ENCODE peak calls at places on chromosomes 4 and X, in nine cellular contexts. One of them, this sample, is unnamed.

GRCh38 chr4:74598611-74599325 is 153.8 kb downstream of the AREG start:
- DNase-seq in choroid plexus epithelial cell: no peak
- DNase-seq in brain microvascular endothelial cell: no peak
- DNase-seq in A549: no peak
- DNase-seq in glutamatergic neuron: no peak
- DNase-seq in WTC11: no peak
- DNase-seq in lower lobe of right lung: no peak
- DNase-seq in GM10248: no peak
- DNase-seq in progenitor cell of endocrine pancreas: no peak
- DNase-seq in this sample: no peak

GRCh38 chr4:28092610-28093009 is 1232.0 kb downstream of the STIM2 start:
- DNase-seq in A549: no peak
- DNase-seq in glutamatergic neuron: no peak
- DNase-seq in WTC11: no peak
- DNase-seq in GM10248: no peak
- DNase-seq in brain microvascular endothelial cell: no peak
- DNase-seq in progenitor cell of endocrine pancreas: no peak
- DNase-seq in lower lobe of right lung: no peak
- DNase-seq in choroid plexus epithelial cell: no peak
- DNase-seq in this sample: no peak

GRCh38 chr4:4704267-4704666 is 155.2 kb upstream of the MSX1 start:
- DNase-seq in A549: no peak
- DNase-seq in glutamatergic neuron: no peak
- DNase-seq in lower lobe of right lung: no peak
- DNase-seq in choroid plexus epithelial cell: peak
- DNase-seq in progenitor cell of endocrine pancreas: no peak
- DNase-seq in brain microvascular endothelial cell: no peak
- DNase-seq in GM10248: no peak
- DNase-seq in WTC11: no peak
- DNase-seq in this sample: no peak

GRCh38 chr4:1010522-1011021 is 854 bp upstream of the FGFRL1 start:
- DNase-seq in choroid plexus epithelial cell: peak
- DNase-seq in progenitor cell of endocrine pancreas: no peak
- DNase-seq in A549: no peak
- DNase-seq in GM10248: no peak
- DNase-seq in lower lobe of right lung: peak
- DNase-seq in brain microvascular endothelial cell: peak
- DNase-seq in WTC11: peak
- DNase-seq in glutamatergic neuron: peak
- DNase-seq in this sample: no peak

GRCh38 chrX:87924619-87925018 is 407.0 kb downstream of the KLHL4 start:
- DNase-seq in glutamatergic neuron: no peak
- DNase-seq in brain microvascular endothelial cell: no peak
- DNase-seq in WTC11: no peak
- DNase-seq in choroid plexus epithelial cell: no peak
- DNase-seq in progenitor cell of endocrine pancreas: no peak
- DNase-seq in lower lobe of right lung: no peak
- DNase-seq in GM10248: no peak
- DNase-seq in A549: no peak
- DNase-seq in this sample: no peak

GRCh38 chrX:9955506-9955905 is 11.7 kb upstream of the CLDN34 start:
- DNase-seq in glutamatergic neuron: no peak
- DNase-seq in progenitor cell of endocrine pancreas: no peak
- DNase-seq in lower lobe of right lung: no peak
- DNase-seq in WTC11: no peak
- DNase-seq in GM10248: no peak
- DNase-seq in choroid plexus epithelial cell: peak
- DNase-seq in A549: no peak
- DNase-seq in brain microvascular endothelial cell: peak
- DNase-seq in this sample: no peak

GRCh38 chr4:153341575-153342090 is 2.9 kb upstream of the MND1 start:
- DNase-seq in WTC11: no peak
- DNase-seq in progenitor cell of endocrine pancreas: no peak
- DNase-seq in GM10248: no peak
- DNase-seq in A549: no peak
- DNase-seq in brain microvascular endothelial cell: peak
- DNase-seq in choroid plexus epithelial cell: peak
- DNase-seq in lower lobe of right lung: no peak
- DNase-seq in glutamatergic neuron: no peak
- DNase-seq in this sample: no peak

GRCh38 chr4:165516281-165516833 is 137.5 kb downstream of the CPE start:
- DNase-seq in glutamatergic neuron: no peak
- DNase-seq in brain microvascular endothelial cell: no peak
- DNase-seq in GM10248: no peak
- DNase-seq in lower lobe of right lung: no peak
- DNase-seq in progenitor cell of endocrine pancreas: no peak
- DNase-seq in choroid plexus epithelial cell: no peak
- DNase-seq in A549: no peak
- DNase-seq in WTC11: no peak
- DNase-seq in this sample: no peak

GRCh38 chr4:182923376-182923775 is 6.2 kb upstream of the DCTD start:
- DNase-seq in GM10248: no peak
- DNase-seq in WTC11: no peak
- DNase-seq in A549: no peak
- DNase-seq in brain microvascular endothelial cell: no peak
- DNase-seq in glutamatergic neuron: no peak
- DNase-seq in lower lobe of right lung: no peak
- DNase-seq in progenitor cell of endocrine pancreas: no peak
- DNase-seq in choroid plexus epithelial cell: peak
- DNase-seq in this sample: no peak

GRCh38 chr4:38943355-38943754 is 75.7 kb downstream of the FAM114A1 start:
- DNase-seq in glutamatergic neuron: peak
- DNase-seq in brain microvascular endothelial cell: no peak
- DNase-seq in lower lobe of right lung: no peak
- DNase-seq in GM10248: no peak
- DNase-seq in WTC11: no peak
- DNase-seq in choroid plexus epithelial cell: peak
- DNase-seq in A549: no peak
- DNase-seq in progenitor cell of endocrine pancreas: no peak
- DNase-seq in this sample: no peak

GRCh38 chr4:38101563-38101962 is 141.4 kb downstream of the PTTG2 start:
- DNase-seq in A549: no peak
- DNase-seq in choroid plexus epithelial cell: peak
- DNase-seq in brain microvascular endothelial cell: peak
- DNase-seq in WTC11: no peak
- DNase-seq in progenitor cell of endocrine pancreas: no peak
- DNase-seq in lower lobe of right lung: no peak
- DNase-seq in glutamatergic neuron: no peak
- DNase-seq in GM10248: no peak
- DNase-seq in this sample: no peak

GRCh38 chrX:45850197-45850774 is 649.6 kb upstream of the DIPK2B start:
- DNase-seq in lower lobe of right lung: no peak
- DNase-seq in WTC11: peak
- DNase-seq in progenitor cell of endocrine pancreas: no peak
- DNase-seq in choroid plexus epithelial cell: peak
- DNase-seq in glutamatergic neuron: no peak
- DNase-seq in brain microvascular endothelial cell: no peak
- DNase-seq in A549: no peak
- DNase-seq in GM10248: peak
- DNase-seq in this sample: peak

GRCh38 chrX:92247076-92247475 is 467.9 kb downstream of the PCDH11X start:
- DNase-seq in lower lobe of right lung: no peak
- DNase-seq in GM10248: no peak
- DNase-seq in brain microvascular endothelial cell: no peak
- DNase-seq in choroid plexus epithelial cell: no peak
- DNase-seq in glutamatergic neuron: no peak
- DNase-seq in A549: no peak
- DNase-seq in WTC11: no peak
- DNase-seq in progenitor cell of endocrine pancreas: no peak
- DNase-seq in this sample: no peak

GRCh38 chr4:17785858-17786257 is 4.4 kb upstream of the FAM184B start:
- DNase-seq in A549: no peak
- DNase-seq in progenitor cell of endocrine pancreas: no peak
- DNase-seq in lower lobe of right lung: no peak
- DNase-seq in WTC11: no peak
- DNase-seq in GM10248: no peak
- DNase-seq in choroid plexus epithelial cell: no peak
- DNase-seq in brain microvascular endothelial cell: no peak
- DNase-seq in glutamatergic neuron: no peak
- DNase-seq in this sample: no peak

GRCh38 chr4:105158837-105159236 is 12.2 kb downstream of the TET2 start:
- DNase-seq in glutamatergic neuron: no peak
- DNase-seq in progenitor cell of endocrine pancreas: no peak
- DNase-seq in lower lobe of right lung: peak
- DNase-seq in WTC11: no peak
- DNase-seq in choroid plexus epithelial cell: peak
- DNase-seq in brain microvascular endothelial cell: no peak
- DNase-seq in GM10248: no peak
- DNase-seq in A549: no peak
- DNase-seq in this sample: no peak

GRCh38 chrX:41605144-41605543 is 83.6 kb upstream of the GPR34 start:
- DNase-seq in glutamatergic neuron: no peak
- DNase-seq in choroid plexus epithelial cell: no peak
- DNase-seq in brain microvascular endothelial cell: peak
- DNase-seq in WTC11: no peak
- DNase-seq in A549: no peak
- DNase-seq in GM10248: no peak
- DNase-seq in progenitor cell of endocrine pancreas: no peak
- DNase-seq in lower lobe of right lung: no peak
- DNase-seq in this sample: no peak

GRCh38 chr4:6509587-6509986 is 37.2 kb upstream of the PPP2R2C start:
- DNase-seq in glutamatergic neuron: no peak
- DNase-seq in brain microvascular endothelial cell: no peak
- DNase-seq in WTC11: no peak
- DNase-seq in progenitor cell of endocrine pancreas: no peak
- DNase-seq in GM10248: no peak
- DNase-seq in A549: peak
- DNase-seq in lower lobe of right lung: no peak
- DNase-seq in choroid plexus epithelial cell: peak
- DNase-seq in this sample: no peak

GRCh38 chr4:147837435-147837834 is 105.5 kb downstream of the ARHGAP10 start:
- DNase-seq in progenitor cell of endocrine pancreas: no peak
- DNase-seq in GM10248: no peak
- DNase-seq in choroid plexus epithelial cell: peak
- DNase-seq in glutamatergic neuron: no peak
- DNase-seq in lower lobe of right lung: no peak
- DNase-seq in A549: peak
- DNase-seq in brain microvascular endothelial cell: peak
- DNase-seq in WTC11: no peak
- DNase-seq in this sample: no peak
- TF ChIP-seq CTCF in progenitor cell of endocrine pancreas: peak
- TF ChIP-seq CTCF in GM10248: no peak
- TF ChIP-seq CTCF in choroid plexus epithelial cell: peak
- TF ChIP-seq CTCF in glutamatergic neuron: no peak
- TF ChIP-seq CTCF in lower lobe of right lung: no peak
- TF ChIP-seq CTCF in A549: no peak
- TF ChIP-seq CTCF in brain microvascular endothelial cell: peak
- TF ChIP-seq CTCF in WTC11: no peak
- TF ChIP-seq CTCF in this sample: no peak

GRCh38 chrX:2913118-2913517 is 16.0 kb downstream of the ARSD start:
- DNase-seq in WTC11: no peak
- DNase-seq in progenitor cell of endocrine pancreas: no peak
- DNase-seq in glutamatergic neuron: no peak
- DNase-seq in A549: no peak
- DNase-seq in brain microvascular endothelial cell: no peak
- DNase-seq in lower lobe of right lung: no peak
- DNase-seq in choroid plexus epithelial cell: no peak
- DNase-seq in GM10248: no peak
- DNase-seq in this sample: no peak
- TF ChIP-seq CTCF in WTC11: no peak
- TF ChIP-seq CTCF in progenitor cell of endocrine pancreas: peak
- TF ChIP-seq CTCF in glutamatergic neuron: no peak
- TF ChIP-seq CTCF in A549: peak
- TF ChIP-seq CTCF in brain microvascular endothelial cell: peak
- TF ChIP-seq CTCF in lower lobe of right lung: no peak
- TF ChIP-seq CTCF in choroid plexus epithelial cell: peak
- TF ChIP-seq CTCF in GM10248: no peak
- TF ChIP-seq CTCF in this sample: peak

GRCh38 chrX:131827935-131828334 is 195.2 kb upstream of the STK26 start:
- DNase-seq in glutamatergic neuron: peak
- DNase-seq in brain microvascular endothelial cell: peak
- DNase-seq in A549: no peak
- DNase-seq in lower lobe of right lung: no peak
- DNase-seq in progenitor cell of endocrine pancreas: no peak
- DNase-seq in choroid plexus epithelial cell: peak
- DNase-seq in WTC11: peak
- DNase-seq in GM10248: peak
- DNase-seq in this sample: peak
- TF ChIP-seq CTCF in glutamatergic neuron: no peak
- TF ChIP-seq CTCF in brain microvascular endothelial cell: peak
- TF ChIP-seq CTCF in A549: no peak
- TF ChIP-seq CTCF in lower lobe of right lung: no peak
- TF ChIP-seq CTCF in progenitor cell of endocrine pancreas: peak
- TF ChIP-seq CTCF in choroid plexus epithelial cell: peak
- TF ChIP-seq CTCF in WTC11: no peak
- TF ChIP-seq CTCF in GM10248: peak
- TF ChIP-seq CTCF in this sample: peak

GRCh38 chr4:24915121-24915922 is 2.5 kb upstream of the CCDC149 start:
- DNase-seq in A549: no peak
- DNase-seq in GM10248: no peak
- DNase-seq in progenitor cell of endocrine pancreas: no peak
- DNase-seq in glutamatergic neuron: no peak
- DNase-seq in WTC11: peak
- DNase-seq in brain microvascular endothelial cell: no peak
- DNase-seq in lower lobe of right lung: no peak
- DNase-seq in choroid plexus epithelial cell: peak
- DNase-seq in this sample: no peak
- TF ChIP-seq CTCF in A549: peak
- TF ChIP-seq CTCF in GM10248: no peak
- TF ChIP-seq CTCF in progenitor cell of endocrine pancreas: peak
- TF ChIP-seq CTCF in glutamatergic neuron: no peak
- TF ChIP-seq CTCF in WTC11: no peak
- TF ChIP-seq CTCF in brain microvascular endothelial cell: peak
- TF ChIP-seq CTCF in lower lobe of right lung: no peak
- TF ChIP-seq CTCF in choroid plexus epithelial cell: peak
- TF ChIP-seq CTCF in this sample: no peak

GRCh38 chrX:42680651-42681050 is 97.3 kb downstream of the PPP1R2C start:
- DNase-seq in progenitor cell of endocrine pancreas: no peak
- DNase-seq in choroid plexus epithelial cell: peak
- DNase-seq in brain microvascular endothelial cell: peak
- DNase-seq in A549: no peak
- DNase-seq in lower lobe of right lung: no peak
- DNase-seq in glutamatergic neuron: no peak
- DNase-seq in GM10248: no peak
- DNase-seq in WTC11: no peak
- DNase-seq in this sample: no peak
- TF ChIP-seq CTCF in progenitor cell of endocrine pancreas: no peak
- TF ChIP-seq CTCF in choroid plexus epithelial cell: peak
- TF ChIP-seq CTCF in brain microvascular endothelial cell: no peak
- TF ChIP-seq CTCF in A549: no peak
- TF ChIP-seq CTCF in lower lobe of right lung: no peak
- TF ChIP-seq CTCF in glutamatergic neuron: no peak
- TF ChIP-seq CTCF in GM10248: no peak
- TF ChIP-seq CTCF in WTC11: no peak
- TF ChIP-seq CTCF in this sample: no peak